ENCODE peak calls at places on chromosomes 2 and 18, in eight cellular contexts. L is stimulated activated CD4-positive, alpha-beta T cell treated with anti-CD3 and anti-CD28 coated beads, Interleukin-4, amount 100 ng/mL, for 48 hours; U is HS-5; W is activated T-helper 9 cell treated with anti-CD3 and anti-CD28 coated beads, Interleukin-2, amount 50 U/mL, for 16 hours; V is activated naive CD4-positive, alpha-beta T cell treated with anti-CD3 and anti-CD28 coated beads, Interleukin-2, amount 50 U/mL, for 16 hours; M is GM13976; N is fibroblast of lung; S is HCT116. B is an unnamed sample.

GRCh38 chr18:34352385-34353163 is 127.9 kb upstream of the NOL4 start:
- DNase-seq in S (no peak), L (no peak), V (no peak), W (no peak), M (no peak), U (no peak), N (peak), B (no peak)

GRCh38 chr2:10137053-10137843 is 14.7 kb downstream of the RRM2 start:
- DNase-seq in S (no peak), N (no peak), V (no peak), L (no peak), W (no peak), U (no peak), M (peak), B (no peak)

GRCh38 chr2:138373993-138374408 is 127.6 kb upstream of the SPOPL start:
- DNase-seq in U (peak), V (no peak), S (peak), W (no peak), L (no peak), M (peak), N (peak), B (no peak)

GRCh38 chr2:148702475-148702874 is 57.9 kb downstream of the EPC2 start:
- DNase-seq in W (no peak), U (no peak), S (no peak), L (no peak), M (no peak), N (no peak), V (no peak), B (no peak)

GRCh38 chr2:149994057-149994728 is 406.6 kb upstream of the MMADHC start:
- DNase-seq in U (peak), L (no peak), N (peak), S (peak), V (no peak), W (no peak), M (no peak), B (no peak)

GRCh38 chr2:175080479-175080878 is 75.3 kb upstream of the CHN1 start:
- DNase-seq in W (no peak), M (no peak), L (no peak), S (no peak), U (no peak), V (no peak), N (no peak), B (no peak)

GRCh38 chr18:79445740-79446566 is 50.2 kb downstream of the NFATC1 start:
- DNase-seq in N (no peak), U (no peak), S (no peak), W (no peak), V (no peak), M (no peak), L (no peak), B (no peak)

GRCh38 chr2:85769236-85769986 is 15.6 kb downstream of the ATOH8 start:
- DNase-seq in L (no peak), U (no peak), W (no peak), N (no peak), S (no peak), V (no peak), M (no peak), B (no peak)

GRCh38 chr2:234528410-234529150 is 31.7 kb upstream of the ARL4C start:
- DNase-seq in S (no peak), M (no peak), N (no peak), U (no peak), W (no peak), V (no peak), L (no peak), B (no peak)

GRCh38 chr18:44818148-44818547 is 137.5 kb downstream of the SETBP1 start:
- DNase-seq in S (no peak), N (no peak), U (no peak), L (no peak), V (no peak), W (no peak), M (no peak), B (no peak)

GRCh38 chr18:34901299-34901698 is 139.9 kb upstream of the MAPRE2 start:
- DNase-seq in W (no peak), N (peak), U (no peak), S (no peak), V (no peak), L (no peak), M (no peak), B (no peak)

GRCh38 chr2:19955544-19956422 is 34.1 kb downstream of the WDR35 start:
- DNase-seq in N (peak), W (peak), S (peak), L (peak), U (peak), M (peak), V (peak), B (peak)

GRCh38 chr2:235935773-235936172 is 232.4 kb downstream of the GBX2 start:
- DNase-seq in V (no peak), M (no peak), U (no peak), L (no peak), N (no peak), W (no peak), S (no peak), B (no peak)

GRCh38 chr2:47876912-47877311 is 29.4 kb downstream of the FBXO11 start:
- DNase-seq in W (no peak), S (no peak), N (no peak), L (no peak), U (no peak), M (no peak), V (no peak), B (no peak)

GRCh38 chr18:67417864-67418523 is 98.5 kb downstream of the DSEL start:
- DNase-seq in W (no peak), S (no peak), M (peak), N (peak), U (peak), V (no peak), L (peak), B (no peak)

GRCh38 chr2:70190086-70190412 is 770 bp downstream of the C2orf42 start:
- DNase-seq in W (peak), S (no peak), V (peak), U (no peak), M (no peak), L (peak), N (no peak), B (no peak)

GRCh38 chr2:208350610-208351009 is 56.0 kb upstream of the PTH2R start:
- DNase-seq in W (no peak), L (no peak), S (no peak), V (no peak), N (peak), M (no peak), U (no peak), B (no peak)

GRCh38 chr2:151730242-151730975 is 3.9 kb downstream of the NEB start:
- DNase-seq in L (no peak), S (no peak), V (no peak), W (no peak), U (no peak), N (peak), M (peak), B (no peak)

GRCh38 chr2:165810418-165810817 is 16.4 kb upstream of the GALNT3 start:
- DNase-seq in S (no peak), W (no peak), U (no peak), N (no peak), M (no peak), L (no peak), V (no peak), B (no peak)

GRCh38 chr2:178882666-178883440 is 75.6 kb upstream of the TTN start:
- DNase-seq in M (no peak), S (no peak), N (peak), W (no peak), L (no peak), U (peak), V (no peak), B (no peak)

GRCh38 chr2:228548230-228548629 is 366.7 kb upstream of the SPHKAP start:
- DNase-seq in U (no peak), L (no peak), S (no peak), V (no peak), M (no peak), W (no peak), N (peak), B (no peak)

GRCh38 chr2:1649103-1649870 is 95.0 kb downstream of the PXDN start:
- DNase-seq in N (no peak), M (no peak), U (no peak), S (no peak), W (no peak), V (no peak), L (no peak), B (peak)

GRCh38 chr18:23932385-23933067 is 82.0 kb upstream of the TTC39C start:
- DNase-seq in U (no peak), N (no peak), V (no peak), S (no peak), W (no peak), M (no peak), L (no peak), B (no peak)

GRCh38 chr2:53600835-53601234 is 166.8 kb upstream of the CHAC2 start:
- DNase-seq in L (no peak), W (no peak), U (no peak), S (no peak), V (no peak), M (no peak), N (peak), B (peak)

GRCh38 chr2:190017837-190018236 is 44.7 kb downstream of the MSTN start:
- DNase-seq in U (no peak), L (no peak), M (no peak), V (no peak), W (no peak), S (no peak), N (no peak), B (no peak)

GRCh38 chr2:10733584-10733958 is 12.1 kb downstream of the ATP6V1C2 start:
- DNase-seq in S (no peak), N (no peak), V (no peak), L (no peak), U (no peak), M (no peak), W (no peak), B (no peak)

GRCh38 chr2:212618636-212619035 is 80.0 kb upstream of the ERBB4 start:
- DNase-seq in N (peak), V (no peak), L (no peak), M (no peak), S (no peak), U (peak), W (no peak), B (no peak)

GRCh38 chr2:8146329-8147048 is 535.4 kb upstream of the ID2 start:
- DNase-seq in S (no peak), M (no peak), U (no peak), L (no peak), N (no peak), W (no peak), V (no peak), B (no peak)

GRCh38 chr2:102591646-102592045 is 27.7 kb upstream of the SLC9A2 start:
- DNase-seq in V (no peak), W (no peak), S (no peak), M (no peak), U (no peak), L (no peak), N (no peak), B (no peak)

GRCh38 chr18:6891788-6892187 is 162.3 kb downstream of the ARHGAP28 start:
- DNase-seq in W (no peak), N (no peak), U (peak), V (no peak), M (no peak), L (no peak), S (no peak), B (no peak)

GRCh38 chr18:10051877-10052631 is 138.2 kb downstream of the VAPA start:
- DNase-seq in V (no peak), S (no peak), L (no peak), W (no peak), U (no peak), N (peak), M (no peak), B (no peak)

GRCh38 chr2:84674586-84674985 is 158.3 kb downstream of the DNAH6 start:
- DNase-seq in V (no peak), M (no peak), W (no peak), S (no peak), L (no peak), U (no peak), N (peak), B (no peak)